ENCODE peak calls at places on chromosomes 13 and 19, in five cellular contexts. P is stomach; S is AG04449; R is CD8-positive, alpha-beta T cell; D is AG04450. L is an unnamed sample.

GRCh38 chr13:107258599-107259187 is 690.8 kb upstream of the ARGLU1 start:
- DNase-seq in S (no peak), D (peak), P (no peak), R (no peak), L (no peak)

GRCh38 chr13:51731759-51732158 is 72.2 kb downstream of the DHRS12 start:
- DNase-seq in D (no peak), R (no peak), P (no peak), S (no peak), L (no peak)

GRCh38 chr19:1526066-1526778 is 2.3 kb downstream of the PLK5 start:
- DNase-seq in R (no peak), S (no peak), D (no peak), P (no peak), L (no peak)

GRCh38 chr13:80955487-80955886 is 614.6 kb upstream of the SPRY2 start:
- DNase-seq in S (no peak), D (no peak), P (no peak), R (no peak), L (no peak)

GRCh38 chr13:30872685-30873443 is 33.2 kb upstream of the MEDAG start:
- DNase-seq in D (peak), R (no peak), S (no peak), P (no peak), L (no peak)

GRCh38 chr13:38951525-38952313 is 38.9 kb downstream of the STOML3 start:
- DNase-seq in P (peak), D (no peak), R (no peak), S (no peak), L (no peak)

GRCh38 chr13:35512271-35512920 is 35.9 kb upstream of the MAB21L1 start:
- DNase-seq in R (no peak), D (peak), P (no peak), S (peak), L (no peak)

GRCh38 chr13:34046457-34046856 is 228.5 kb downstream of the RFC3 start:
- DNase-seq in P (no peak), D (no peak), S (no peak), R (no peak), L (no peak)

GRCh38 chr19:2166741-2167738 is 3.3 kb downstream of the DOT1L start:
- DNase-seq in D (no peak), R (no peak), P (peak), S (no peak), L (peak)

GRCh38 chr13:92122454-92122853 is 724.0 kb downstream of the GPC5 start:
- DNase-seq in D (no peak), R (no peak), P (no peak), S (no peak), L (no peak)

GRCh38 chr19:12769689-12770088 is 5.7 kb downstream of the HOOK2 start:
- DNase-seq in S (no peak), D (no peak), P (peak), R (no peak), L (no peak)

GRCh38 chr13:23898101-23898500 is 799 bp upstream of the C1QTNF9B start:
- DNase-seq in D (peak), P (no peak), R (no peak), S (no peak), L (no peak)

GRCh38 chr13:101916758-101917474 is 464.4 kb downstream of the ITGBL1 start:
- DNase-seq in P (no peak), S (no peak), D (no peak), R (no peak), L (no peak)

GRCh38 chr19:44609219-44609618 is 4.1 kb upstream of the IGSF23 start:
- DNase-seq in D (no peak), R (no peak), P (no peak), S (no peak), L (no peak)

GRCh38 chr19:31348416-31349159 is 648 bp downstream of the TSHZ3 start:
- DNase-seq in S (no peak), P (no peak), D (no peak), R (no peak), L (no peak)

GRCh38 chr19:39192846-39193245 is 3.9 kb upstream of the NCCRP1 start:
- DNase-seq in D (no peak), R (no peak), S (no peak), P (no peak), L (no peak)

GRCh38 chr13:52892925-52893324 is 44.5 kb upstream of the PCDH8 start:
- DNase-seq in R (no peak), D (no peak), S (no peak), P (peak), L (no peak)

GRCh38 chr19:58557253-58558065 is 952 bp downstream of the UBE2M start:
- DNase-seq in D (no peak), R (no peak), S (no peak), P (no peak), L (no peak)

GRCh38 chr19:19835560-19836038 is 14.0 kb upstream of the ZNF506 start:
- DNase-seq in S (no peak), D (no peak), R (no peak), P (no peak), L (no peak)

GRCh38 chr13:73910733-73911132 is 223.5 kb downstream of the KLF12 start:
- DNase-seq in P (no peak), D (no peak), R (no peak), S (no peak), L (no peak)

GRCh38 chr13:73908809-73909208 is 225.4 kb downstream of the KLF12 start:
- DNase-seq in S (no peak), P (no peak), R (no peak), D (no peak), L (no peak)

GRCh38 chr13:73918691-73919090 is 215.5 kb downstream of the KLF12 start:
- DNase-seq in S (no peak), R (no peak), P (no peak), D (no peak), L (no peak)

GRCh38 chr13:73913043-73913740 is 221.0 kb downstream of the KLF12 start:
- DNase-seq in P (no peak), D (no peak), R (no peak), S (peak), L (no peak)

GRCh38 chr13:73914119-73914518 is 220.1 kb downstream of the KLF12 start:
- DNase-seq in D (no peak), S (no peak), R (no peak), P (no peak), L (no peak)
- H3K4me3 ChIP-seq in D (no peak), S (no peak), R (no peak), P (no peak), L (peak)

GRCh38 chr19:42177686-42178019 is 39.8 kb downstream of the DEDD2 start:
- DNase-seq in P (no peak), D (no peak), R (no peak), S (no peak), L (no peak)
- H3K4me3 ChIP-seq in P (no peak), D (no peak), R (no peak), S (no peak), L (no peak)

DNA sequence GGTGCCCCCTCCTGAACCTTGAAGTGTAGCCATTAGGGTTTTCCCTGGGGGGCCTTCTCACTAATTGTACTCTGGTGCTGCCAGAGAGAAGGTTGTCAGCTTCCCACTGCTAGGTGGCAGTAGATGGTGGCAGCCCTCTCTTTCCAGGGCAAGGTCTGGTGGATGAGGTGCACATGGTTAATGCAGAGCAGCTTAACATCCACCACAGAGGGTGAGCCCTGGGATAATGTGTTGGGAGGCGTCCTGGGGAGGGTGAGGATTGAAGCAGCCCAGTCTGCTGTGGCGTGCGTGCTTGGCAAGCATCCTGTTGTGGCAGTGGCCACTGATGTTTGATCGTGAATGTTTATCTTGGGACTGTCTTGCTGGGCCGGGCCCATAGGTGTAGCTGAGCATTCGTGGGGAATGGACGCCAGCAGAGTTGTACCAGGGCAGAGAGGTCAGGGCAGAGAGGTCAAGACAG is 5.8 kb downstream of the EGLN2 start:
- DNase-seq in S (no peak), P (peak), D (no peak), R (no peak), L (no peak)
- H3K4me3 ChIP-seq in S (no peak), P (peak), D (no peak), R (no peak), L (peak)

GRCh38 chr19:48443731-48444128 is 2.1 kb upstream of the GRWD1 start:
- DNase-seq in P (no peak), S (no peak), D (no peak), R (no peak), L (no peak)
- H3K4me3 ChIP-seq in P (peak), S (no peak), D (peak), R (peak), L (peak)